ENCODE peak calls at places on chromosomes 7 and 10, in four cellular contexts. U, P, S and Y are unnamed samples.

GRCh38 chr10:72932259-72933015 is 22.2 kb downstream of the PLA2G12B start:
- DNase-seq in U (no peak), P (peak; percentile 66), S (no peak), Y (no peak)

GRCh38 chr10:60496181-60496580 is 106.5 kb upstream of the ANK3 start:
- DNase-seq in U (no peak), P (no peak), S (no peak), Y (no peak)

GRCh38 chr10:7409732-7410168 is 1.1 kb downstream of the SFMBT2 start:
- DNase-seq in U (no peak), P (peak; percentile 47), S (no peak), Y (peak; percentile 10)

GRCh38 chr10:76509501-76509900 is 1078.1 kb downstream of the LRMDA start:
- DNase-seq in U (no peak), P (no peak), S (no peak), Y (no peak)

GRCh38 chr7:107614425-107614824 is 34.4 kb downstream of the BCAP29 start:
- DNase-seq in U (no peak), P (peak; percentile 67), S (no peak), Y (peak; percentile 13)

GRCh38 chr7:19026888-19027287 is 90.5 kb downstream of the TWIST1 start:
- DNase-seq in U (no peak), P (peak; percentile 12), S (no peak), Y (peak; percentile 63)

GRCh38 chr7:24492576-24492975 is 80.7 kb upstream of the PALS2 start:
- DNase-seq in U (no peak), P (no peak), S (no peak), Y (no peak)

GRCh38 chr10:4825868-4826787 is at the start of gene AKR1E2:
- DNase-seq in U (peak; percentile 91), P (peak; percentile 91), S (peak; percentile 84), Y (peak; percentile 83)

GRCh38 chr7:149199234-149199990 is 4.1 kb downstream of the ZNF282 start:
- DNase-seq in U (peak; percentile 45), P (no peak), S (no peak), Y (no peak)

GRCh38 chr7:47038621-47039020 is 543.3 kb downstream of the TNS3 start:
- DNase-seq in U (no peak), P (no peak), S (no peak), Y (no peak)

GRCh38 chr7:12107841-12108249 is 103.2 kb upstream of the TMEM106B start:
- DNase-seq in U (no peak), P (peak; percentile 9), S (no peak), Y (no peak)

GRCh38 chr7:12110425-12110824 is 100.7 kb upstream of the TMEM106B start:
- DNase-seq in U (no peak), P (no peak), S (no peak), Y (no peak)

GRCh38 chr7:12111461-12112405 is 99.4 kb upstream of the TMEM106B start:
- DNase-seq in U (peak; percentile 72), P (peak; percentile 52), S (no peak), Y (no peak)
- TF ChIP-seq CTCF in U (no peak), P (no peak), S (no peak), Y (no peak)

GRCh38 chr10:44971419-44971818 is 7.2 kb downstream of the DEPP1 start:
- DNase-seq in U (peak; percentile 79), P (no peak), S (no peak), Y (no peak)

GRCh38 chr10:44971935-44972792 is 6.4 kb downstream of the DEPP1 start:
- DNase-seq in U (peak; percentile 47), P (no peak), S (no peak), Y (no peak)

GRCh38 chr10:44973323-44974081 is 5.1 kb downstream of the DEPP1 start:
- DNase-seq in U (peak; percentile 66), P (no peak), S (no peak), Y (no peak)

GRCh38 chr10:44974082-44974627 is 4.5 kb downstream of the DEPP1 start:
- DNase-seq in U (peak; percentile 78), P (no peak), S (no peak), Y (no peak)

DNA sequence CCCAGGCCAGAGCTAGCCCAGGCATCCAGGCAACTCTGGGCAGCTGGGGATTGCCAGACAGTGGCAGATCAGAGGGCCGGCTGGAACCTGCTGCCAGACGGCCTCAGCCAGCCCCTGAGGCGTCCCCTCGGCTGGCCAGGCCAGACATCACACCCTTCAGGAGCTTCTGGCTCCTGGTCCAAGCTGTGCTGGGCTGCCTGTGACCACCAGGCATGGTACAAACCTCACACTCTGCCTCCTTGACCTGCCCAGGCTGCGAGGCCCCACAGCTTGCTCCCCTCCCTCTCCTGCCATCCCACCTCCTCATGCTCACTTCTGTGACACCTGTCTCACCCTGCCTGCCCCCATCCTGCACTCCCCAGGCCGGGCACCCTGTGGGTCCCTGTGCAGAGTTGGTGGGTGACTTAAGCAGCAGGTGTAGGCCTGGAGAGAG is 5.7 kb downstream of the DEPP1 start:
- DNase-seq in U (peak; percentile 78), P (no peak), S (no peak), Y (no peak)
- H3K27ac ChIP-seq in U (peak overlapping the region; percentile 75), P (no peak overlapping the region), S (peak overlapping the region; percentile 86), Y (no peak overlapping the region)

DNA sequence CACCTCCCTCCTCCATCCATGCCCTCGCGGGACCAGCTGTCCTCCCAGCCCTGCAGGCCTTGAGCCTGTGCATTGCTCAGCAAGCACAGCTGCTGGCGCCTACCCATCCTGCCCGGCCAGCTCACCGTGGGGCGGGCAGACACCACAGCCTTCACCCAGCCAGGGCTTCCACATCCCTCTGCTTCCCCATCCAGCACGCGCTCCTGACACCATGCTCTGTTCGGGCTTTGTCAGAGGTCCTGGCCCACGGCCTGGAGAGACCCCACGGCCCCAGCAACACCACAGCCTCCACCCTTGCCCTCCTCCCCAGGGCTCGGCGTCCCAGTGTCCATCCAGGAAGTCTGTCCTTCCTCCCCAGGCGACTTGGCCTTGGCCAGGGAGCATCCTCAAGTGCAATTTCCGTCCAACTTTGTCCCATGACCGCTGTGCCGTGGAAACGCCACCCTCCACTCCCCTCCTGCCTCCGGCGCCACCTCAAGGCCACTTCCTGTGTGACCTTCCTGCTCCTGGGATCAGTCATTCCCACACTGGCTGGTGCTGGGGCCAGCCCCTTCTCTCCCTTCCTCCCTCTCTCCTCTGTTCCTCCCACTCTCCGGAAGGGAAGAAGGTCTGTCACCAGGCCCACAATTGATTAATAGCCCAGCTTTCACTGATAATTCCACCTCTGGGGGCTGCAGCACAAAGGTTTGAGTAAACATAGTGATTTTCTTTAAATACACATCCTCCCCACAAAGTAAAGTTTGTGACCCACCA is 71.5 kb upstream of the SMNDC1 start:
- DNase-seq in U (peak; percentile 86), P (no peak), S (no peak), Y (no peak)
- TF ChIP-seq CTCF in U (no peak), P (no peak), S (no peak), Y (no peak)

GRCh38 chr7:44284881-44285541 is 40.4 kb downstream of the CAMK2B start:
- DNase-seq in U (peak; percentile 49), P (no peak), S (no peak), Y (no peak)
- H3K27ac ChIP-seq in U (no peak overlapping the region), P (no peak overlapping the region), S (no peak overlapping the region), Y (no peak overlapping the region)

DNA sequence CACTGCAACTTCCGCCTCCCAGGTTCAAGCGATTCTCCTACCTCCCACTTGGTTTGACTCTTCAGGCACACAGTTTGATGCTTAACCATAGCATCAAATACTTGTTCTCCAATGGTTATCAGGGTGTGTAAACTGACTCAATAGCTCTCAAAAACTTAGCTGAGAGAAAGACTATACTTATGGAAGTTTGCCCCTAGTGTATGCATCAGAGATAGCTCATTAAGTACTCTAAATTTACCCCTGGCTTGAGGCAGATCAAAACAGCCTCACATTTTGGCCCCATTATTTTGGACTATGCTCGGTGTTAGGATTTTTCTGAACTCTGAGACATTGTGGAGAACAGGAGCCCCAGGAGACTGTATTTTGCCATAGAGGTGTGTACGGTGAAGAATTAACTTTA is 40.8 kb upstream of the SLC35B4 start:
- DNase-seq in U (no peak), P (no peak), S (no peak), Y (no peak)
- TF ChIP-seq CTCF in U (no peak), P (peak; percentile 9), S (no peak), Y (no peak)

GRCh38 chr7:157397751-157398691 is 61.2 kb downstream of the DNAJB6 start:
- DNase-seq in U (no peak), P (peak; percentile 73), S (peak; percentile 48), Y (peak; percentile 9)
- H3K27ac ChIP-seq in U (peak overlapping the region; percentile 45), P (peak overlapping the region; percentile 76), S (peak overlapping the region; percentile 48), Y (peak overlapping the region; percentile 46)

GRCh38 chr10:110919971-110920881 is 822 bp downstream of the SHOC2 start:
- DNase-seq in U (no peak), P (peak; percentile 39), S (no peak), Y (peak; percentile 27)

GRCh38 chr10:110919349-110919931 is at the start of gene SHOC2:
- DNase-seq in U (peak; percentile 100), P (no peak), S (peak; percentile 99), Y (peak; percentile 79)

GRCh38 chr10:110916554-110917346 is 2.2 kb downstream of the BBIP1 start:
- DNase-seq in U (no peak), P (peak; percentile 69), S (no peak), Y (no peak)

GRCh38 chr10:110918269-110918632 is 729 bp downstream of the BBIP1 start:
- DNase-seq in U (no peak), P (peak; percentile 96), S (peak; percentile 97), Y (peak; percentile 99)

DNA sequence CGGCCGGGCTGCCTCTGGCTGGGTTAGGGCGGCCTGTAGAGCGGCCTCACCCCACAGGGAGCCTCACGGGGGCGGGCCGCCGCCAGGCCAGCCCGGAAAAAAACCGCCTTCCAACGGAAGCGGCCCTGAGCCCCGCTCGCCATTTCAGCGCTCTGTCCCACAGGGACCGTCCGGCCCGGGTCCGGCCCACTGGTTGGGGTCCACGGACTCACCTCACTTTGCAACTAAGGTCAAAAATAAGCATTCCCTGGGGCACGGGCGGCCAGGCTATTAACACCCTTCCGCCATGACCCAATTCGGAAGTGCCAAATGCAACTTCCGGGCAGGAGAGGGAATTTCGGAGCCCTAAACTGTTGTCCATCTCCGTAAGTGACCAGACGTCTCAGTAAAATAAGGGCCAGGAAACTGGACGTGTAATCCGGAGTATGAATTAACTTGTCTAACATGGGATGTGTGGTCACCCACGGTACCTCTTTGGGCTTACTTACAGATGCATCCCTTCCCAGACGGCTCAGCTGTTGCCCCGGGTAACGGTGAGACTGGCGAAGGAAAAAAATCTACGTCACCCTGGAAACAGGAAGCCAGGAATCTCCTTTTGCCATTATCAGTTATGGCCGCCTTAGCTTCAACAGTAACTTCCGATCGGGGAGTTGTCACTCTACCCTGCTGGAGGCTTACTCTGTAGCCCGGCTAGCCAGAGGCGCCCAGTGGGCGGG is at the start of gene BBIP1:
- DNase-seq in U (peak; percentile 99), P (peak; percentile 100), S (no peak), Y (peak; percentile 97)
- TF ChIP-seq CTCF in U (peak; percentile 56), P (no peak), S (no peak), Y (peak; percentile 0)

GRCh38 chr7:35645691-35646090 is 49.2 kb downstream of the HERPUD2 start:
- DNase-seq in U (no peak), P (no peak), S (no peak), Y (no peak)
- H3K27ac ChIP-seq in U (no peak overlapping the region), P (no peak overlapping the region), S (no peak overlapping the region), Y (no peak overlapping the region)

DNA sequence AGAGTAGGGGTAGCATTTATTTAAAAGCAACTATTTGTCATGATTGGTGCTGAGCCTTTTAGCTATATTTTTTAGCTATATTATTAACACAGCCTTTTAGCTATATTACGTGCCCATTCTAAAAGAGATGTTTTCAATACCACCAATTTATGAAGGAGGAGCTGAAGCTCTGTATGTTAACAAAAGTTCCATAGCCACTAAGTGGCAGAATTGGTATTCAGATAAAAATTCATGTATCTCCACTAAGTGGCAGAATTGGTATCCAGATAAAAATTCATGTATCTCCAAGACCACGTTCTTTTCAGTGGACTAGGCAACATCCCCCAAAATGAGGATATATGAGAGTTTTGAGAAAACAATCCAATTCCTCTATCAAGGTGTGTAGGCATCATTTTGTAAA is 268.6 kb downstream of the HGF start:
- DNase-seq in U (no peak), P (peak; percentile 83), S (no peak), Y (no peak)
- TF ChIP-seq CTCF in U (no peak), P (peak; percentile 45), S (no peak), Y (peak; percentile 35)